ENCODE peak calls at places on chromosomes 6 and 20, in four cellular contexts. H, W, C and Z are unnamed samples.

GRCh38 chr6:134317471-134318131 is at the start of gene SGK1:
- DNase-seq in H (peak), C (no peak), W (no peak), Z (peak)

GRCh38 chr6:1856381-1856780 is 246.7 kb downstream of the FOXC1 start:
- DNase-seq in C (peak), W (no peak), H (peak), Z (peak)

GRCh38 chr6:38827024-38827423 is 111.9 kb downstream of the DNAH8 start:
- DNase-seq in H (no peak), C (no peak), W (no peak), Z (no peak)

GRCh38 chr20:39799366-39799965 is 837.3 kb downstream of the DHX35 start:
- DNase-seq in H (no peak), W (no peak), C (no peak), Z (no peak)

GRCh38 chr6:52566853-52567279 is 10.0 kb downstream of the TRAM2 start:
- DNase-seq in H (no peak), C (no peak), W (peak), Z (no peak)

GRCh38 chr6:116426551-116426950 is 34.6 kb upstream of the CALHM6 start:
- DNase-seq in H (no peak), W (no peak), C (no peak), Z (no peak)

GRCh38 chr20:52048365-52048764 is 143.2 kb downstream of the ZFP64 start:
- DNase-seq in C (no peak), H (no peak), W (no peak), Z (no peak)

GRCh38 chr6:141988954-141989705 is 143.6 kb upstream of the GJE1 start:
- DNase-seq in C (peak), H (no peak), W (peak), Z (peak)

GRCh38 chr6:144285798-144286502 is 815 bp downstream of the UTRN start:
- DNase-seq in W (no peak), C (peak), H (peak), Z (peak)

GRCh38 chr6:81950877-81951276 is 198.4 kb upstream of the TENT5A start:
- DNase-seq in H (no peak), W (no peak), C (no peak), Z (no peak)

GRCh38 chr20:54116550-54117235 is 46.3 kb upstream of the BCAS1 start:
- DNase-seq in H (no peak), C (no peak), W (no peak), Z (no peak)

GRCh38 chr6:68634503-68635411 is at the start of gene ADGRB3:
- DNase-seq in W (no peak), H (peak), C (peak), Z (peak)
- TF ChIP-seq CTCF in W (no peak), H (no peak), C (no peak), Z (no peak)

GRCh38 chr20:62143976-62144825 is 632 bp downstream of the SS18L1 start:
- DNase-seq in W (no peak), C (peak), H (peak), Z (peak)
- TF ChIP-seq CTCF in W (no peak), C (no peak), H (no peak), Z (no peak)

GRCh38 chr6:17001188-17001587 is 100.7 kb upstream of the STMND1 start:
- DNase-seq in C (no peak), H (no peak), W (no peak), Z (no peak)
- TF ChIP-seq CTCF in C (peak), H (no peak), W (peak), Z (no peak)

GRCh38 chr6:37588745-37589139 is 89.0 kb upstream of the CCDC167 start:
- DNase-seq in H (no peak), C (no peak), W (no peak), Z (no peak)
- TF ChIP-seq CTCF in H (no peak), C (no peak), W (no peak), Z (no peak)

GRCh38 chr6:160261991-160262718 is 3.5 kb upstream of the SLC22A2 start:
- DNase-seq in C (no peak), H (no peak), W (no peak), Z (no peak)
- TF ChIP-seq CTCF in C (no peak), H (no peak), W (no peak), Z (no peak)

GRCh38 chr6:135497412-135498177 is at the start of gene AHI1:
- DNase-seq in H (peak), W (peak), C (peak), Z (peak)
- TF ChIP-seq CTCF in H (no peak), W (no peak), C (no peak), Z (no peak)

GRCh38 chr20:62516345-62516744 is 40.5 kb upstream of the GATA5 start:
- DNase-seq in W (no peak), C (no peak), H (no peak), Z (no peak)
- TF ChIP-seq CTCF in W (no peak), C (no peak), H (no peak), Z (no peak)